ENCODE peak calls at places on chromosomes 3 and 15, in eight cellular contexts. K, P, A, V, B, Q, Z and S are unnamed samples. For H3K36me3, the result is how much of the 10 kb centered on the place peaks cover.

GRCh38 chr15:67085818-67086649 is 20.6 kb downstream of the SMAD3 start:
- DNase-seq in K (peak), V (peak), P (no peak), B (peak), A (no peak), Q (no peak), Z (peak), S (no peak)

GRCh38 chr15:72824781-72825180 is 41.2 kb upstream of the ADPGK start:
- DNase-seq in Z (no peak), K (no peak), V (no peak), B (no peak), P (no peak), Q (no peak), A (no peak), S (no peak)

GRCh38 chr15:39573844-39574243 is 7.0 kb upstream of the THBS1 start:
- DNase-seq in Q (no peak), K (no peak), P (peak), V (no peak), Z (no peak), B (no peak), A (no peak), S (no peak)

GRCh38 chr3:53880396-53881345 is 1.3 kb downstream of the ACTR8 start:
- DNase-seq in Z (peak), P (no peak), K (no peak), B (no peak), V (no peak), A (no peak), Q (no peak), S (no peak)

GRCh38 chr3:186108106-186108940 is 566 bp downstream of the ETV5 start:
- DNase-seq in A (peak), B (peak), V (peak), P (no peak), Q (peak), Z (peak), K (peak), S (peak)

GRCh38 chr3:42546691-42547213 is 35.0 kb downstream of the SEC22C start:
- DNase-seq in P (no peak), B (no peak), V (no peak), A (no peak), Q (no peak), K (no peak), Z (peak), S (no peak)

GRCh38 chr3:26191556-26191955 is 401.7 kb downstream of the OXSM start:
- DNase-seq in V (no peak), B (no peak), Q (no peak), Z (no peak), A (no peak), P (no peak), K (no peak), S (no peak)

GRCh38 chr15:39587291-39587909 is 6.5 kb downstream of the THBS1 start:
- DNase-seq in Z (no peak), P (no peak), Q (no peak), A (no peak), B (no peak), V (no peak), K (no peak), S (no peak)

GRCh38 chr3:154384504-154384903 is 45.5 kb downstream of the GPR149 start:
- DNase-seq in K (no peak), V (no peak), P (no peak), Z (no peak), B (no peak), A (no peak), Q (no peak), S (no peak)

GRCh38 chr3:87350367-87351199 is 74.2 kb upstream of the POU1F1 start:
- DNase-seq in P (no peak), Z (peak), A (no peak), K (no peak), V (no peak), Q (peak), B (peak), S (no peak)

GRCh38 chr3:182240474-182240873 is 528.7 kb downstream of the SOX2 start:
- DNase-seq in Q (no peak), K (no peak), B (no peak), P (no peak), Z (no peak), V (no peak), A (no peak), S (no peak)

GRCh38 chr3:72597756-72598195 is 250.5 kb downstream of the SHQ1 start:
- DNase-seq in V (no peak), Z (peak), B (peak), Q (no peak), K (no peak), A (no peak), P (no peak), S (no peak)

GRCh38 chr15:101027920-101028319 is 108.8 kb downstream of the LRRK1 start:
- DNase-seq in V (peak), Z (no peak), Q (no peak), B (no peak), K (no peak), P (no peak), A (no peak), S (no peak)

GRCh38 chr15:56805466-56806146 is 72.3 kb upstream of the ZNF280D start:
- DNase-seq in Z (peak), K (peak), P (no peak), Q (no peak), A (no peak), B (peak), V (no peak), S (no peak)

GRCh38 chr15:27878841-27879240 is 220.3 kb downstream of the OCA2 start:
- DNase-seq in B (no peak), Z (no peak), Q (no peak), A (no peak), V (no peak), K (no peak), P (peak), S (no peak)

GRCh38 chr3:102078864-102079808 is 229.8 kb downstream of the NFKBIZ start:
- DNase-seq in V (peak), Z (no peak), P (no peak), Q (peak), A (no peak), K (no peak), B (no peak), S (no peak)

GRCh38 chr3:133383175-133383574 is 16.7 kb upstream of the BFSP2 start:
- DNase-seq in B (peak), V (no peak), Q (no peak), Z (no peak), A (no peak), P (no peak), K (no peak), S (no peak)

GRCh38 chr15:53520867-53521525 is 238.5 kb downstream of the WDR72 start:
- DNase-seq in P (no peak), A (no peak), Z (peak), B (peak), V (no peak), K (no peak), Q (no peak), S (no peak)

GRCh38 chr3:172102123-172102882 is 62.9 kb downstream of the FNDC3B start:
- DNase-seq in K (peak), Q (peak), A (no peak), P (no peak), Z (no peak), B (no peak), V (peak), S (no peak)

GRCh38 chr3:156135921-156136655 is 15.7 kb downstream of the KCNAB1 start:
- DNase-seq in V (no peak), K (no peak), B (peak), Z (no peak), Q (no peak), P (peak), A (no peak), S (no peak)

GRCh38 chr15:61880079-61880478 is 180.2 kb downstream of the VPS13C start:
- DNase-seq in A (no peak), B (no peak), Z (no peak), Q (no peak), K (no peak), P (no peak), V (no peak), S (no peak)

GRCh38 chr3:30776186-30776815 is 118.2 kb downstream of the GADL1 start:
- DNase-seq in Z (no peak), A (no peak), Q (no peak), P (no peak), B (no peak), K (no peak), V (no peak), S (no peak)

GRCh38 chr3:147405552-147406254 is 640 bp downstream of the ZIC4 start:
- DNase-seq in Q (no peak), B (no peak), A (no peak), V (no peak), P (peak), K (no peak), Z (no peak), S (no peak)

GRCh38 chr3:197501879-197502620 is 53.7 kb downstream of the BDH1 start:
- DNase-seq in Z (peak), Q (peak), K (peak), V (no peak), P (no peak), A (no peak), B (peak), S (no peak)

GRCh38 chr15:48856947-48857346 is 21.0 kb upstream of the EID1 start:
- DNase-seq in Q (no peak), B (no peak), P (no peak), Z (peak), V (no peak), A (no peak), K (no peak), S (no peak)

GRCh38 chr3:156626104-156626503 is 48.3 kb upstream of the TIPARP start:
- DNase-seq in P (no peak), K (no peak), V (no peak), Z (peak), Q (peak), B (peak), A (no peak), S (no peak)

GRCh38 chr3:141399979-141400971 is 32.0 kb downstream of the ZBTB38 start:
- DNase-seq in A (no peak), Z (no peak), V (no peak), P (no peak), B (no peak), Q (peak), K (no peak), S (no peak)

GRCh38 chr3:60555704-60556340 is 695.4 kb downstream of the FHIT start:
- DNase-seq in B (peak), P (no peak), K (peak), Z (peak), Q (no peak), V (no peak), A (no peak), S (no peak)

GRCh38 chr3:120272294-120272693 is 12.7 kb downstream of the GPR156 start:
- DNase-seq in V (no peak), A (no peak), B (no peak), P (no peak), K (no peak), Q (no peak), Z (no peak), S (no peak)

GRCh38 chr15:82916161-82916952 is 36.2 kb downstream of the HOMER2 start:
- DNase-seq in A (no peak), Q (no peak), Z (no peak), B (no peak), K (no peak), P (no peak), V (no peak), S (no peak)

GRCh38 chr3:153681057-153681456 is 440.1 kb upstream of the ARHGEF26 start:
- DNase-seq in V (no peak), P (no peak), B (no peak), Z (no peak), A (no peak), Q (no peak), K (no peak), S (no peak)

GRCh38 chr3:114418724-114419543 is 125.1 kb downstream of the TIGIT start:
- DNase-seq in Z (peak), B (peak), P (no peak), K (peak), V (no peak), Q (peak), A (no peak), S (no peak)

GRCh38 chr3:29537889-29538609 is 257.2 kb downstream of the RBMS3 start:
- DNase-seq in A (no peak), Z (no peak), K (no peak), P (no peak), V (no peak), B (no peak), Q (no peak), S (no peak)

GRCh38 chr15:100125627-100126231 is 216.0 kb downstream of the ADAMTS17 start:
- DNase-seq in Z (no peak), K (no peak), A (peak), V (no peak), P (no peak), B (no peak), Q (peak), S (peak)

GRCh38 chr3:71468311-71469130 is 115.0 kb downstream of the FOXP1 start:
- DNase-seq in Q (no peak), Z (no peak), K (no peak), V (no peak), P (no peak), B (no peak), A (no peak), S (no peak)

GRCh38 chr3:174710622-174711021 is 148.5 kb upstream of the NAALADL2 start:
- DNase-seq in V (no peak), Q (no peak), A (no peak), Z (peak), K (no peak), B (no peak), P (no peak), S (no peak)

GRCh38 chr3:169534439-169534838 is 129.1 kb downstream of the MECOM start:
- DNase-seq in B (no peak), K (no peak), P (no peak), A (no peak), Q (no peak), V (no peak), Z (no peak), S (no peak)

GRCh38 chr3:39753361-39753760 is 56.0 kb upstream of the MYRIP start:
- DNase-seq in A (no peak), K (no peak), V (no peak), Z (no peak), P (no peak), Q (no peak), B (no peak), S (no peak)
- H3K36me3 ChIP-seq in A (under half), K (under half), V (under half), Z (under half), P (under half), Q (under half), B (under half), S (under half)

GRCh38 chr15:64092075-64092820 is 1.4 kb downstream of the CIAO2A start:
- DNase-seq in A (no peak), Z (no peak), K (no peak), V (no peak), Q (no peak), B (no peak), P (no peak), S (no peak)
- H3K4me3 ChIP-seq in A (peak), Z (peak), K (peak), V (no peak), Q (no peak), B (peak), P (peak), S (peak)

DNA sequence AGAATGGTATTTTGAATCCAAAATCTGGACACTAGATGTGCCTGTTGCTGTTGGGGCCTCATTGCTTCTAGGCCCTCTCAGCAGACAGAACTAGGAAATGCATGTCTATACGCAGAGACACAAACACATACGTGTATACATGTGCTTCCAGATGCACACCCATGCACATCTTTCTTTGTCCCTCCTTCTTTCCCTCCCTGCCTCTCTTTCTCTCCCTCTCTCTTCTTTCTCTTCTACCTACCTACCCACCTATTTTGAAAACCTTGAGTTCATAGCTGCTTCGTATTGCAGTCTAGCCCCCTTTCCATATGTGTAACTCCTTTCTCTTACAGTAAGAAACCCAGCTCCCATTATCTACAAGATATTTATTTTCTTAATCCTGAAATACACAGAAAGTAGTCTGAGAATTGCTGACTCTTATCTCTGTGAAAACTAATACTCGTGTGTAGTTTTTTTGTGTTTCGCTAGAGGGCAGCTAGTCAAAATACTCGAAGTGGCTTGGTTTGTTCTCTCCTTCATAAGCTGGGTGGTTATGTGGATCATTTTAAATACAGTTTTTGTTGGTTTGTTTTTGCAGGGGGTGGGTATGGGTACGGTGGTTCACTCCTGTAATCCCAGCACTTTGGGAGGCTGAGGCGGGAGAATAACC is 18.5 kb downstream of the RPL32 start:
- DNase-seq in P (no peak), A (no peak), V (no peak), Q (no peak), Z (no peak), K (no peak), B (no peak), S (no peak)
- TF ChIP-seq CTCF in P (peak), A (no peak), V (no peak), Q (no peak), Z (peak), K (peak), B (peak), S (peak)

DNA sequence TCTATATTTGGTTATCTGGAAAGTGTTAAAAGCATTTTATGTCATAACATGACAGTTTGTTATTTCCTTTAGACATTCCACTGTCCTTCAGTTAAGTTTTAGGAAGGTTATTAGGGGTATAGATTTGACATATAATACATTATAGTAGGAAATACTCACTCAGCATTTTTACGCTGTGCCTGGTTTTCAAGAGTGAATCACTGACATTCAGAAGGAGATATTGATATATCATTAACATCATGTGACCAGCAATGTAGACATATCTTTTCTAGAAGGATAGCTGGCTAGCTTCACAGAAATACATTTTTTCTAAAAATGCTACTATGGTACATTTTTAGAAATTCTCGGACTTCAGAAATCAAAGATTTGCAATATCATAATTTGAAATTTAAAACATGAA is 57.6 kb downstream of the OPA1 start:
- DNase-seq in Z (no peak), V (no peak), A (no peak), Q (no peak), B (no peak), K (no peak), P (no peak), S (no peak)
- H3K36me3 ChIP-seq in Z (under half), V (under half), A (half or more), Q (under half), B (under half), K (under half), P (under half), S (half or more)

DNA sequence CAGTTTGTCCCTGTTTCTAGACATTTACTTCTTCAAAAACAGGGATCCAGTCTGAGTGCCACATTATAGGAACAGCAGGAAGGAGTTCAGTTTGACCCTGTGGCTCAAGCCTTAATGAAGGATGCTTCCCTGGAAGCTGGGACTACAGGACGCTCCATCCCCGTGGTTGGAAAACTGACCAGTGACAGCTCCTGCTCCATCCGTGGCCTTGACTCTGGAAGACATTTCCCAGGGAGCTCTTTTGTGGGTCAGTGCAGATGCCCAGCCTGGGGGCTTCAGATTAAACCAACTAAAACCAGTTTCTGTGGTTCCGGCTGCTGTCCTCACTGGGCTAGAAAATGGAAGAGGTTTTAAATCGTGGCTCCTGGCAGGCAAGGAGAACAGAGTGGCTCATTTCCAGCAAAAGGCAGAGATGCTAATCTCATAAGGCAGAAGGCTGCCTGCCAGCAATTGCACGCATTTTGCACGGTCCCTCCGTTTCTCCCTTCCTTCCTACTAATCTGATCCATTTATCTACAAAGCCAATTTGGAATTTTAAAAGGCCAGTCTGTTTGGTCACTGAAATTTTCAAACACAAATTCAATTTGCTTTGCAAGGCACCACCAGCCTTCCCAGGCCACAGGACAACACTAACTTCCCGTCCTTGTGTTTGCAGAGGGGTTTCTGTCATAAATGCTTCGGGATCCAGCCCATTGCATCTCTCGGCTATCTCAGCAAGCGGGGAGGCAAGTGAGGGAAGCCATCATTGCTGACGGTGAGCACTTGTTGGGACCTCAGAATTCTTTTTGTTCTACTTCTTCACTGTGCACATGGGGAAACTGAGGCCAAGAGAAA is 6.2 kb upstream of the SSUH2 start:
- DNase-seq in K (no peak), B (no peak), Q (no peak), Z (peak), A (no peak), P (no peak), V (no peak), S (no peak)
- H3K4me3 ChIP-seq in K (no peak), B (no peak), Q (no peak), Z (no peak), A (no peak), P (no peak), V (no peak), S (no peak)

DNA sequence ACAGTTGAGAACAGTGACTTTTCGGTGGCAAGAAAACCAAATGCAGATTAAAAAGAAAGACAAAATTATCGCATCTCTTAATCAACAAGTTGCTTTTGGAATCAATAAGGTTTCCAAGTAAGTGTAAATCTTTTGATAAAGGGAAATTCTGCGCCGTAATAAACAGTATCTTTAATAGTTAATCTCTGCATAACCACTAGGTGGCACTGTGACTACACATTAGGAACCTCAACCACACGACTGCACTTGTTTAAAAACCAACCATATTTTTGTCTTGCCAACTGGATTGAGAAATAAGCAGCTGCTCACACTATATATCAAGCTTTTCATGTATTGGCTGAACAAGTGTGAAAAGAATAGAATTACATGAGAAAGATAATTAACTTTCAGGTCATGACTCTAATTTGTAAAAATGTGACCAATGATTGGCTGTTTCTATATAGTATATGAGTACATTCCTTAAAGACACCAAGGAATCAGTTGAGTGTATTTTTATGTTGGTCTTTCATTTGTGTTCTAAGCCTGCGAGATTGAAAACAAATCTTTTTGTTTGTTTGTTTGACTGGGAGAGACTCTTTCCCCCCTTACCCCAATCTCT is 72.7 kb downstream of the DZIP3 start:
- DNase-seq in B (peak), V (no peak), A (no peak), K (peak), Q (peak), P (no peak), Z (peak), S (no peak)
- TF ChIP-seq CTCF in B (peak), V (peak), A (peak), K (peak), Q (peak), P (peak), Z (peak), S (peak)

GRCh38 chr3:152295834-152296233 is 27.1 kb downstream of the MBNL1 start:
- DNase-seq in Q (no peak), P (no peak), K (no peak), B (no peak), Z (no peak), A (no peak), V (no peak), S (no peak)
- H3K36me3 ChIP-seq in Q (under half), P (under half), K (under half), B (under half), Z (under half), A (under half), V (under half), S (under half)